ENCODE peak calls at places on chromosome 6, in six cellular contexts. One of them, this sample, is unnamed.

GRCh38 chr6:16504608-16505007 is 256.7 kb downstream of the ATXN1 start:
- DNase-seq in OCI-LY7: no peak
- DNase-seq in GM23248: no peak
- DNase-seq in GM23338: no peak
- DNase-seq in hepatocyte: no peak
- DNase-seq in neural progenitor cell: no peak
- DNase-seq in this sample: no peak

GRCh38 chr6:24152014-24152413 is 26.0 kb downstream of the NRSN1 start:
- DNase-seq in OCI-LY7: no peak
- DNase-seq in GM23248: no peak
- DNase-seq in GM23338: no peak
- DNase-seq in hepatocyte: no peak
- DNase-seq in neural progenitor cell: no peak
- DNase-seq in this sample: no peak

GRCh38 chr6:64383277-64383676 is 747.7 kb downstream of the PHF3 start:
- DNase-seq in OCI-LY7: no peak
- DNase-seq in GM23248: peak; percentile 3
- DNase-seq in GM23338: no peak
- DNase-seq in hepatocyte: no peak
- DNase-seq in neural progenitor cell: no peak
- DNase-seq in this sample: no peak

GRCh38 chr6:5706094-5707033 is 300.4 kb downstream of the NRN1 start:
- DNase-seq in OCI-LY7: no peak
- DNase-seq in GM23248: no peak
- DNase-seq in GM23338: no peak
- DNase-seq in hepatocyte: no peak
- DNase-seq in neural progenitor cell: no peak
- DNase-seq in this sample: no peak

GRCh38 chr6:3324262-3324942 is 65.7 kb downstream of the PSMG4 start:
- DNase-seq in OCI-LY7: no peak
- DNase-seq in GM23248: peak; percentile 96
- DNase-seq in GM23338: no peak
- DNase-seq in hepatocyte: peak; percentile 51
- DNase-seq in neural progenitor cell: no peak
- DNase-seq in this sample: no peak

GRCh38 chr6:67736161-67736560 is 898.9 kb upstream of the ADGRB3 start:
- DNase-seq in OCI-LY7: no peak
- DNase-seq in GM23248: no peak
- DNase-seq in GM23338: no peak
- DNase-seq in hepatocyte: no peak
- DNase-seq in neural progenitor cell: no peak
- DNase-seq in this sample: no peak

GRCh38 chr6:161333410-161333809 is 59.5 kb upstream of the AGPAT4 start:
- DNase-seq in OCI-LY7: no peak
- DNase-seq in GM23248: no peak
- DNase-seq in GM23338: no peak
- DNase-seq in hepatocyte: no peak
- DNase-seq in neural progenitor cell: no peak
- DNase-seq in this sample: no peak

GRCh38 chr6:72946766-72947165 is 278.5 kb downstream of the KHDC1L start:
- DNase-seq in OCI-LY7: no peak
- DNase-seq in GM23248: peak; percentile 69
- DNase-seq in GM23338: no peak
- DNase-seq in hepatocyte: no peak
- DNase-seq in neural progenitor cell: no peak
- DNase-seq in this sample: no peak

GRCh38 chr6:53264337-53264736 is 84.4 kb downstream of the ELOVL5 start:
- DNase-seq in OCI-LY7: no peak
- DNase-seq in GM23248: no peak
- DNase-seq in GM23338: no peak
- DNase-seq in hepatocyte: no peak
- DNase-seq in neural progenitor cell: no peak
- DNase-seq in this sample: no peak
- TF ChIP-seq EZH2phosphoT487 in OCI-LY7: no peak
- TF ChIP-seq EZH2phosphoT487 in GM23248: no peak
- TF ChIP-seq EZH2phosphoT487 in GM23338: no peak
- TF ChIP-seq EZH2phosphoT487 in hepatocyte: no peak
- TF ChIP-seq EZH2phosphoT487 in neural progenitor cell: no peak
- TF ChIP-seq EZH2phosphoT487 in this sample: no peak

DNA sequence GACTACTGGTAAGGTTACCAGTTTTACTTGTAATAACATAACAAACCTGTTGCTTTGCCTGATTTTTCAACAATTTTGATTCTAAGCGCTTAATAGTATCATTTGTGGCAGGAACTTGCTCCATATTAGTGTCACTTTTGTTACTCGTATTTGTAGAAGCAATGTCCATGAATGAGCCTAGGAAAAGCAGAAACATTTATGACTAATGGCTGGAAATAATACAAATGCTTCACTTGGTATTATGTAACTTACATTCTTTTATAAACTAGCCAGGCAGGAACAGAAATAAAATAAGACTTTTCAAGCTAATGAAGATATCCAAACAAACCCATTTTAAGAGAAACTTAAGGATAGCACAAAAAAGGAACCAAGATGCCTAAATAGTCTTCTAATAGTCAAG is 38.9 kb downstream of the MAP3K7 start:
- DNase-seq in OCI-LY7: no peak
- DNase-seq in GM23248: peak; percentile 42
- DNase-seq in GM23338: no peak
- DNase-seq in hepatocyte: no peak
- DNase-seq in neural progenitor cell: no peak
- DNase-seq in this sample: no peak
- TF ChIP-seq EZH2phosphoT487 in OCI-LY7: no peak
- TF ChIP-seq EZH2phosphoT487 in GM23248: no peak
- TF ChIP-seq EZH2phosphoT487 in GM23338: no peak
- TF ChIP-seq EZH2phosphoT487 in hepatocyte: no peak
- TF ChIP-seq EZH2phosphoT487 in neural progenitor cell: no peak
- TF ChIP-seq EZH2phosphoT487 in this sample: no peak

GRCh38 chr6:32862725-32863124 is 8.7 kb downstream of the PSMB9 start:
- DNase-seq in OCI-LY7: no peak
- DNase-seq in GM23248: no peak
- DNase-seq in GM23338: no peak
- DNase-seq in hepatocyte: no peak
- DNase-seq in neural progenitor cell: no peak
- DNase-seq in this sample: no peak
- TF ChIP-seq EZH2phosphoT487 in OCI-LY7: no peak
- TF ChIP-seq EZH2phosphoT487 in GM23248: no peak
- TF ChIP-seq EZH2phosphoT487 in GM23338: no peak
- TF ChIP-seq EZH2phosphoT487 in hepatocyte: no peak
- TF ChIP-seq EZH2phosphoT487 in neural progenitor cell: no peak
- TF ChIP-seq EZH2phosphoT487 in this sample: no peak

GRCh38 chr6:136338486-136338885 is 48.8 kb upstream of the BCLAF1 start:
- DNase-seq in OCI-LY7: no peak
- DNase-seq in GM23248: no peak
- DNase-seq in GM23338: peak; percentile 46
- DNase-seq in hepatocyte: no peak
- DNase-seq in neural progenitor cell: no peak
- DNase-seq in this sample: no peak

GRCh38 chr6:136343275-136343674 is 53.6 kb upstream of the BCLAF1 start:
- DNase-seq in OCI-LY7: no peak
- DNase-seq in GM23248: no peak
- DNase-seq in GM23338: no peak
- DNase-seq in hepatocyte: no peak
- DNase-seq in neural progenitor cell: no peak
- DNase-seq in this sample: no peak

GRCh38 chr6:136343700-136344099 is 54.1 kb upstream of the BCLAF1 start:
- DNase-seq in OCI-LY7: no peak
- DNase-seq in GM23248: no peak
- DNase-seq in GM23338: no peak
- DNase-seq in hepatocyte: no peak
- DNase-seq in neural progenitor cell: no peak
- DNase-seq in this sample: no peak

GRCh38 chr6:136341967-136342366 is 52.3 kb upstream of the BCLAF1 start:
- DNase-seq in OCI-LY7: peak; percentile 10
- DNase-seq in GM23248: no peak
- DNase-seq in GM23338: no peak
- DNase-seq in hepatocyte: no peak
- DNase-seq in neural progenitor cell: no peak
- DNase-seq in this sample: no peak

DNA sequence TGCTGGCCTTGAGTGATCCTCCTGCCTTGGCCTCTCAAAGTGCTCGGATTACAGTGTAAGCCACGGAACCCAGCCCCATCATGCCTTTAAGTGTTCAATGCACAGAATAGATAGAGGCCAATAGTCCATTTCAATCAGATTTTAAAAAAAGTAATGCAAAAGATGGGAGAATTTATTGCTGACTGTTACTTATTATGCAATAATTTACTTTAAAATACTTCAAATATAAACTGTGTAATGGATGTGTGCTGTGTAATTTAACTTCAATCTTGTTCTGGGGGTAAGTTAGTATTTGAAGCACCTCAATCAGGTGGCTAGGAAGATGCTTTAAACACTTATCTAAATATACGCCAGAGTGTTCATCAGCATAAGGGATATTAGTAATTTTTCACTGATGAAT is 51.7 kb upstream of the BCLAF1 start:
- DNase-seq in OCI-LY7: no peak
- DNase-seq in GM23248: no peak
- DNase-seq in GM23338: no peak
- DNase-seq in hepatocyte: no peak
- DNase-seq in neural progenitor cell: no peak
- DNase-seq in this sample: no peak
- TF ChIP-seq EZH2phosphoT487 in OCI-LY7: no peak
- TF ChIP-seq EZH2phosphoT487 in GM23248: no peak
- TF ChIP-seq EZH2phosphoT487 in GM23338: no peak
- TF ChIP-seq EZH2phosphoT487 in hepatocyte: no peak
- TF ChIP-seq EZH2phosphoT487 in neural progenitor cell: no peak
- TF ChIP-seq EZH2phosphoT487 in this sample: no peak

GRCh38 chr6:131443014-131443413 is 130.0 kb upstream of the ARG1 start:
- DNase-seq in OCI-LY7: no peak
- DNase-seq in GM23248: no peak
- DNase-seq in GM23338: no peak
- DNase-seq in hepatocyte: no peak
- DNase-seq in neural progenitor cell: no peak
- DNase-seq in this sample: no peak

GRCh38 chr6:131443514-131443913 is 129.5 kb upstream of the ARG1 start:
- DNase-seq in OCI-LY7: peak; percentile 60
- DNase-seq in GM23248: no peak
- DNase-seq in GM23338: no peak
- DNase-seq in hepatocyte: no peak
- DNase-seq in neural progenitor cell: no peak
- DNase-seq in this sample: no peak
- TF ChIP-seq EZH2phosphoT487 in OCI-LY7: no peak
- TF ChIP-seq EZH2phosphoT487 in GM23248: no peak
- TF ChIP-seq EZH2phosphoT487 in GM23338: no peak
- TF ChIP-seq EZH2phosphoT487 in hepatocyte: no peak
- TF ChIP-seq EZH2phosphoT487 in neural progenitor cell: no peak
- TF ChIP-seq EZH2phosphoT487 in this sample: no peak

GRCh38 chr6:158337332-158337731 is 25.1 kb downstream of the TULP4 start:
- DNase-seq in OCI-LY7: no peak
- DNase-seq in GM23248: no peak
- DNase-seq in GM23338: no peak
- DNase-seq in hepatocyte: no peak
- DNase-seq in neural progenitor cell: no peak
- DNase-seq in this sample: no peak

GRCh38 chr6:158334534-158334933 is 22.3 kb downstream of the TULP4 start:
- DNase-seq in OCI-LY7: no peak
- DNase-seq in GM23248: no peak
- DNase-seq in GM23338: no peak
- DNase-seq in hepatocyte: no peak
- DNase-seq in neural progenitor cell: no peak
- DNase-seq in this sample: no peak

GRCh38 chr6:158340252-158340651 is 28.0 kb downstream of the TULP4 start:
- DNase-seq in OCI-LY7: no peak
- DNase-seq in GM23248: no peak
- DNase-seq in GM23338: no peak
- DNase-seq in hepatocyte: no peak
- DNase-seq in neural progenitor cell: no peak
- DNase-seq in this sample: no peak

GRCh38 chr6:158333094-158333493 is 20.8 kb downstream of the TULP4 start:
- DNase-seq in OCI-LY7: no peak
- DNase-seq in GM23248: no peak
- DNase-seq in GM23338: no peak
- DNase-seq in hepatocyte: no peak
- DNase-seq in neural progenitor cell: no peak
- DNase-seq in this sample: no peak

DNA sequence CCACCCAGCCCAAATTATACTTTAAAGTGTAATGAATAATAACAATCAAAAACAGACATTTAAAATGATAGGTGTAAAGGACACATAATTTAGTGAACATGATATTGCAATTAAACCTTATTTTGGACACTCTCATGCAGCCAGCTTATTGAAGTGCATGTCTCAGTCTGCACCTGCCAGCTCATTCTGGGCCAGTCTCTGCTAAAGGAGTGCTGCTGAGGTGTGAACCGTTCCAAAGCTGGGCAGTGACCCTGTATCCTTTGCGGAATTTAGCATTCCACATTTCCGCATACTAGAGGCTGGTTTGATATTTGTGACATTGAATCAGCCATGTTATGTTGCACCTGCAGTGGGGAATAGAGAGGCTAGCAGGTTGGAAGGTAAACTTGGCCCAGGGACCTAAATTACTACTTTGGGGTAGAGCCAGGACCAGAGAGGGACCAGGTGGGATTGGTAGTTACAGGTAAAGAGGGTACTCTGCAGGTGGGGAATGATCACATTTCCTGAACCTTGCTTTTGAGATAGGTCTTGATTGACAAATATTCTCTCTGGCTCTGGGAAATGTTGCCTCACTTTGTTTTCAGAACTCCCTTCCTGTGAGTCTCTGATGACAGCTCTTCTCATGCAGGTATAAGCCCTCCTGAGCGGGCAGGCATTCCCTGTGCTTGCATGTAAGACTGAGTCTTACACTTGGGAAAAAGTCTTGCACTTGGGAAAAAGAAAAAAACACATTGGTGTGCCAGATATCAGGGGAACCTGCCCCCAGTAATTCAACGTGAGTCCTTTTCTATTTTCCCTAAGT is 26.2 kb downstream of the TULP4 start:
- DNase-seq in OCI-LY7: no peak
- DNase-seq in GM23248: no peak
- DNase-seq in GM23338: peak; percentile 39
- DNase-seq in hepatocyte: no peak
- DNase-seq in neural progenitor cell: no peak
- DNase-seq in this sample: no peak
- TF ChIP-seq EZH2phosphoT487 in OCI-LY7: no peak
- TF ChIP-seq EZH2phosphoT487 in GM23248: no peak
- TF ChIP-seq EZH2phosphoT487 in GM23338: no peak
- TF ChIP-seq EZH2phosphoT487 in hepatocyte: no peak
- TF ChIP-seq EZH2phosphoT487 in neural progenitor cell: no peak
- TF ChIP-seq EZH2phosphoT487 in this sample: no peak

DNA sequence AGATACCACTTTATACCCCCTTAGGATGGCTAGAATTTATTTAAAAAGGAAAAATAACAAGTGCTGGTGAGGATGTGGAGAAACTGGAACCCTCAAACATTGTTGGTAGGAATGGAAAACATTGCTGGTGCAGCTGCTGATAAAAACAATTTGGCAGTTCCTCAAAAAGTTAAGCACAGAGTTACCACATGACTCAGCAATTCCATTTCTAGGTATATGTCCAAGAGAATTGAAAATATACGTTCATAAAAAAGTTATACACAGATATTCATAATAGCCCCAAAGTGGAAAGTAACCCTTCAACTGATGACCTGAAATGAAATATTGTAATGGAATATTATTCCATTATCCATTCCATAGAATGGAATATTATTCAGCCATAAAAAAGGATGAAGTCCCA is 55.0 kb downstream of the CD83 start:
- DNase-seq in OCI-LY7: no peak
- DNase-seq in GM23248: no peak
- DNase-seq in GM23338: no peak
- DNase-seq in hepatocyte: no peak
- DNase-seq in neural progenitor cell: no peak
- DNase-seq in this sample: no peak
- TF ChIP-seq EZH2phosphoT487 in OCI-LY7: no peak
- TF ChIP-seq EZH2phosphoT487 in GM23248: no peak
- TF ChIP-seq EZH2phosphoT487 in GM23338: no peak
- TF ChIP-seq EZH2phosphoT487 in hepatocyte: no peak
- TF ChIP-seq EZH2phosphoT487 in neural progenitor cell: no peak
- TF ChIP-seq EZH2phosphoT487 in this sample: no peak

GRCh38 chr6:52990342-52990741 is 4.7 kb downstream of the GSTA4 start:
- DNase-seq in OCI-LY7: no peak
- DNase-seq in GM23248: peak; percentile 59
- DNase-seq in GM23338: no peak
- DNase-seq in hepatocyte: peak; percentile 20
- DNase-seq in neural progenitor cell: no peak
- DNase-seq in this sample: no peak
- TF ChIP-seq EZH2phosphoT487 in OCI-LY7: no peak
- TF ChIP-seq EZH2phosphoT487 in GM23248: no peak
- TF ChIP-seq EZH2phosphoT487 in GM23338: no peak
- TF ChIP-seq EZH2phosphoT487 in hepatocyte: no peak
- TF ChIP-seq EZH2phosphoT487 in neural progenitor cell: no peak
- TF ChIP-seq EZH2phosphoT487 in this sample: no peak

This sample was measured in HCT116.